ENCODE peak calls at places on chromosomes 1 and 21, in eight cellular contexts. B is epithelial cell of esophagus; U is fibroblast of lung; S is cardiac fibroblast; E is NT2/D1; F is CD8-positive, alpha-beta memory T cell; P is mammary epithelial cell; M is esophagus squamous epithelium. R is an unnamed sample.

GRCh38 chr1:198686069-198686728 is 47.4 kb downstream of the PTPRC start:
- DNase-seq in U (peak; percentile 72), M (no peak), B (peak; percentile 55), P (peak; percentile 32), E (no peak), S (peak; percentile 64), F (no peak), R (no peak)

GRCh38 chr21:34865922-34866271 is 183.2 kb downstream of the RUNX1 start:
- DNase-seq in E (peak; percentile 97), S (no peak), B (peak; percentile 36), U (no peak), M (no peak), P (no peak), F (no peak), R (no peak)

GRCh38 chr1:167120899-167121298 is 27.0 kb downstream of the STYXL2 start:
- DNase-seq in F (no peak), P (no peak), S (no peak), M (no peak), U (no peak), E (no peak), B (no peak), R (no peak)

GRCh38 chr1:5939268-5940060 is 52.8 kb downstream of the NPHP4 start:
- DNase-seq in E (no peak), P (peak; percentile 63), S (no peak), B (peak; percentile 78), U (no peak), F (no peak), M (no peak), R (no peak)

GRCh38 chr1:236502579-236502971 is 21.2 kb upstream of the LGALS8 start:
- DNase-seq in E (no peak), S (peak; percentile 68), F (no peak), P (peak; percentile 31), B (peak; percentile 78), M (no peak), U (no peak), R (no peak)

GRCh38 chr1:218865591-218865990 is 308.1 kb upstream of the LYPLAL1 start:
- DNase-seq in E (no peak), U (peak; percentile 34), P (peak; percentile 79), F (no peak), B (peak; percentile 57), S (peak; percentile 81), M (no peak), R (no peak)

GRCh38 chr1:163472267-163472666 is 150.5 kb downstream of the NUF2 start:
- DNase-seq in E (no peak), U (no peak), F (no peak), B (no peak), M (no peak), S (no peak), P (no peak), R (no peak)

GRCh38 chr1:90386899-90387334 is 330.2 kb downstream of the BARHL2 start:
- DNase-seq in U (peak; percentile 11), S (peak; percentile 37), F (no peak), E (no peak), P (peak; percentile 47), M (no peak), B (peak; percentile 58), R (no peak)

GRCh38 chr21:45381865-45382697 is 22.9 kb upstream of the COL18A1 start:
- DNase-seq in S (no peak), M (no peak), P (no peak), F (peak; percentile 41), B (no peak), U (no peak), E (no peak), R (no peak)

GRCh38 chr1:47295579-47295978 is 18.4 kb downstream of the STIL start:
- DNase-seq in E (no peak), S (no peak), P (no peak), M (no peak), B (no peak), U (no peak), F (no peak), R (no peak)

GRCh38 chr1:154751690-154752089 is 118.4 kb downstream of the KCNN3 start:
- DNase-seq in E (no peak), U (peak; percentile 14), M (no peak), B (no peak), S (peak; percentile 88), F (no peak), P (no peak), R (no peak)

GRCh38 chr1:198003468-198003867 is 86.3 kb downstream of the LHX9 start:
- DNase-seq in U (no peak), M (no peak), P (no peak), F (no peak), B (no peak), E (no peak), S (no peak), R (no peak)

GRCh38 chr1:244391761-244392160 is 59.9 kb downstream of the ADSS2 start:
- DNase-seq in E (no peak), M (no peak), P (peak; percentile 46), F (no peak), B (peak; percentile 69), S (no peak), U (no peak), R (no peak)

GRCh38 chr1:5836776-5837440 is 155.3 kb downstream of the NPHP4 start:
- DNase-seq in B (no peak), P (no peak), M (no peak), S (no peak), F (no peak), E (no peak), U (no peak), R (no peak)

GRCh38 chr1:59415876-59416275 is 119.0 kb downstream of the FGGY start:
- DNase-seq in P (no peak), E (no peak), F (no peak), S (no peak), B (no peak), U (no peak), M (no peak), R (no peak)

GRCh38 chr1:61727544-61727943 is 2.6 kb upstream of the TM2D1 start:
- DNase-seq in M (no peak), P (no peak), E (no peak), F (no peak), B (no peak), U (no peak), S (no peak), R (no peak)

GRCh38 chr21:44354001-44354405 is 582 bp downstream of the TRPM2 start:
- DNase-seq in P (no peak), E (no peak), B (no peak), U (no peak), M (no peak), F (no peak), S (no peak), R (peak; percentile 22)
- H3K4me3 ChIP-seq in P (no peak overlapping the region), E (no peak overlapping the region), B (no peak overlapping the region), U (no peak overlapping the region), M (peak overlapping the region; percentile 29), F (peak overlapping the region; percentile 55), S (no peak overlapping the region), R (peak overlapping the region; percentile 61)

GRCh38 chr1:116544588-116545358 is 26.1 kb downstream of the CD58 start:
- DNase-seq in P (peak; percentile 39), S (no peak), M (no peak), F (no peak), B (peak; percentile 39), E (no peak), U (no peak), R (no peak)

GRCh38 chr1:116545359-116545705 is 25.5 kb downstream of the CD58 start:
- DNase-seq in E (no peak), B (no peak), P (no peak), U (no peak), S (no peak), M (no peak), F (no peak), R (no peak)

GRCh38 chr1:116546354-116546977 is 24.4 kb downstream of the CD58 start:
- DNase-seq in U (no peak), E (no peak), P (no peak), B (no peak), F (no peak), M (no peak), S (no peak), R (no peak)
- H3K4me3 ChIP-seq in U (no peak overlapping the region), E (no peak overlapping the region), P (no peak overlapping the region), B (no peak overlapping the region), F (no peak overlapping the region), M (no peak overlapping the region), S (no peak overlapping the region), R (no peak overlapping the region)

DNA sequence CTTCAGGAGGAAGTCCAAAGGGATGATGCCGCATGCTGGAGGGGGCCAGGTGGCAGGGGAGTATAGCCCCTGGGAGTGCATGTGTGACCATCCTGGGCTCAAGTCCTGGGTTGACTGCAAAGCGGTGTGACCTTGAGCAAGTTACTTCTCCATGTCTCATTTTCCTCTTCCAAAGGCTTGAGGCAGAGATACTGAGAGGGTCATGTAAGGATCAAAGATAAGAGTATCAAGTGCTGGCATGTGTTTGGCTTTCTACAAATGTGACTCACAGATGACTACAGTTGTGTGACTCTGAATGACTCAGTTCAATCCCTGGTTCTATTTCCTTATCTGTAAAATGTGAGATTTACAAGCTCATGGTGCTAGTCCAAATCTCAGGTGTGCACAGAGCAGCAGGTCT is 26.1 kb downstream of the PROK1 start:
- DNase-seq in P (peak; percentile 87), E (no peak), S (peak; percentile 29), F (no peak), M (no peak), U (peak; percentile 31), B (peak; percentile 95), R (no peak)
- H3K4me3 ChIP-seq in P (no peak overlapping the region), E (no peak overlapping the region), S (no peak overlapping the region), F (no peak overlapping the region), M (no peak overlapping the region), U (no peak overlapping the region), B (no peak overlapping the region), R (no peak overlapping the region)

GRCh38 chr1:119648620-119649004 is 546 bp upstream of the ZNF697 start:
- DNase-seq in E (no peak), F (no peak), P (no peak), B (peak; percentile 32), U (no peak), M (no peak), S (no peak), R (no peak)
- H3K4me3 ChIP-seq in E (peak overlapping the region; percentile 95), F (no peak overlapping the region), P (peak overlapping the region; percentile 83), B (peak overlapping the region; percentile 58), U (peak overlapping the region; percentile 94), M (peak overlapping the region; percentile 82), S (peak overlapping the region; percentile 51), R (no peak overlapping the region)

DNA sequence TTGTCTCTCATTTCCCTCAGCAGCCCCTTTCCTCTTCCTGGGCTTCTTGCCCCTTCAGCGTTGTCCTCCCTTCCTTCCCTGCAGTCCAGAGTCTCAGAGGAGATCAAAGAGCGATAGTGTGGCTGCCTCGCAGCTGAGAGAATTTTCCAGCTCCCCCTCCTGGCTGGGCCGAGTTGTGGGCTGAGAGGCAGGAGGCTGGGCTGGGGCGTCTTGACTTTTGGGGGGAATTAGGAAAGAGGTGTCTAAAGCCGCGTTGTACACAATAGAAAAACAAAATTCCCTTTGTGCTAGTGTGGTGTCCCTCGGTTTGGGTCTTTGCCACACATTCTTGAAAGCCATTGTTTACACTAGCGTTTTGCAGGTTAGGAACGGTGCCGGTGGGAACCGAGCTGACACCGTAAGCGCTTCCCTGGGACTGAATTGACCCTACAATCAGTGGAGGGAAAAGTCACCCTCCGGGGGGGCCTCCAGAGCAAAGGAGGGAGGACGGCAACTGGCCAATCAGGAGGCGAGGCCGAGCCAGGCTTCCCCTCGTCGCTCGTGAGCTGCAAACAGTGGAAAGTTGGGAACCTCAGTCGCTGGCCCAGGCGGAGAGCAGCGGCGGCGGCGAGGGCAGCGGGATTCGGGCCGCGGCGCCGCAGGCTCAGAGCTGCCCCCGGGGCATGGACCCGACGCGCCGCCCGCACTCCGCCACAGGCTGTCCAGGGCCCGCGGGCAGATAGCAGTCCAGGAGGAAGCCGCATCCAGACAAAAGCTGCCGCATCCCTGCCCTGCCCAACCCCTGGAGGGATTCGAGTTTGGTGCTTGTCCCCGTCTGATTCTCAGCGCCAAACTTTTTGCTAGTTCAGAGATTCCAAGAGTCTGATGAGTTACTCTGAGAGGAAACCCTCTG is at the start of gene HMCN1:
- DNase-seq in S (peak; percentile 82), F (peak; percentile 38), B (peak; percentile 41), U (peak; percentile 53), P (peak; percentile 62), E (peak; percentile 81), M (no peak), R (no peak)
- H3K4me3 ChIP-seq in S (peak within 1 kb of the TSS; percentile 61), F (peak within 1 kb of the TSS; percentile 3), B (peak within 1 kb of the TSS; percentile 57), U (peak within 1 kb of the TSS; percentile 63), P (peak within 1 kb of the TSS; percentile 62), E (peak within 1 kb of the TSS; percentile 53), M (peak within 1 kb of the TSS; percentile 55), R (no peak within 1 kb of the TSS)